ENCODE peak calls at places on chromosomes 5 and 9, in seven cellular contexts. One of them, this sample, is unnamed.

GRCh38 chr9:127983847-127984289 is 3.1 kb upstream of the EEIG1 start:
- DNase-seq in psoas muscle: no peak
- DNase-seq in HFFc6: no peak
- DNase-seq in T1000: no peak
- DNase-seq in CD4-positive, alpha-beta T cell: no peak
- DNase-seq in H7: no peak
- DNase-seq in NCI-H446 treated with DMSO at 0.1 percent for 48 hours: no peak
- DNase-seq in this sample: no peak

GRCh38 chr5:99177796-99178195 is 249.0 kb upstream of the CHD1 start:
- DNase-seq in psoas muscle: no peak
- DNase-seq in HFFc6: no peak
- DNase-seq in T1000: no peak
- DNase-seq in CD4-positive, alpha-beta T cell: no peak
- DNase-seq in H7: no peak
- DNase-seq in NCI-H446 treated with DMSO at 0.1 percent for 48 hours: no peak
- DNase-seq in this sample: no peak

GRCh38 chr5:125401724-125402622 is 655.5 kb upstream of the ZNF608 start:
- DNase-seq in psoas muscle: no peak
- DNase-seq in HFFc6: no peak
- DNase-seq in T1000: no peak
- DNase-seq in CD4-positive, alpha-beta T cell: no peak
- DNase-seq in H7: no peak
- DNase-seq in NCI-H446 treated with DMSO at 0.1 percent for 48 hours: no peak
- DNase-seq in this sample: peak

GRCh38 chr9:8356406-8356805 is 556.8 kb upstream of the DMAC1 start:
- DNase-seq in psoas muscle: no peak
- DNase-seq in HFFc6: no peak
- DNase-seq in T1000: no peak
- DNase-seq in CD4-positive, alpha-beta T cell: no peak
- DNase-seq in H7: no peak
- DNase-seq in NCI-H446 treated with DMSO at 0.1 percent for 48 hours: no peak
- DNase-seq in this sample: no peak

GRCh38 chr9:103942171-103942570 is 151.9 kb upstream of the SMC2 start:
- DNase-seq in psoas muscle: no peak
- DNase-seq in HFFc6: no peak
- DNase-seq in T1000: no peak
- DNase-seq in CD4-positive, alpha-beta T cell: no peak
- DNase-seq in H7: no peak
- DNase-seq in NCI-H446 treated with DMSO at 0.1 percent for 48 hours: no peak
- DNase-seq in this sample: no peak

GRCh38 chr9:79264511-79265448 is 307.0 kb upstream of the TLE4 start:
- DNase-seq in psoas muscle: no peak
- DNase-seq in HFFc6: no peak
- DNase-seq in T1000: no peak
- DNase-seq in CD4-positive, alpha-beta T cell: no peak
- DNase-seq in H7: no peak
- DNase-seq in NCI-H446 treated with DMSO at 0.1 percent for 48 hours: no peak
- DNase-seq in this sample: peak

GRCh38 chr5:157857821-157858526 is 971 bp downstream of the CLINT1 start:
- DNase-seq in psoas muscle: no peak
- DNase-seq in HFFc6: no peak
- DNase-seq in T1000: no peak
- DNase-seq in CD4-positive, alpha-beta T cell: no peak
- DNase-seq in H7: no peak
- DNase-seq in NCI-H446 treated with DMSO at 0.1 percent for 48 hours: no peak
- DNase-seq in this sample: peak

GRCh38 chr9:19232830-19233194 is 2.3 kb downstream of the DENND4C start:
- DNase-seq in psoas muscle: no peak
- DNase-seq in HFFc6: peak
- DNase-seq in T1000: no peak
- DNase-seq in CD4-positive, alpha-beta T cell: no peak
- DNase-seq in H7: no peak
- DNase-seq in NCI-H446 treated with DMSO at 0.1 percent for 48 hours: peak
- DNase-seq in this sample: peak

GRCh38 chr5:91283899-91284298 is 99.2 kb downstream of the ARRDC3 start:
- DNase-seq in psoas muscle: no peak
- DNase-seq in HFFc6: peak
- DNase-seq in T1000: peak
- DNase-seq in CD4-positive, alpha-beta T cell: no peak
- DNase-seq in H7: no peak
- DNase-seq in NCI-H446 treated with DMSO at 0.1 percent for 48 hours: no peak
- DNase-seq in this sample: peak

GRCh38 chr5:176474476-176474875 is 26.3 kb downstream of the FAF2 start:
- DNase-seq in psoas muscle: no peak
- DNase-seq in HFFc6: peak
- DNase-seq in T1000: no peak
- DNase-seq in CD4-positive, alpha-beta T cell: no peak
- DNase-seq in H7: no peak
- DNase-seq in NCI-H446 treated with DMSO at 0.1 percent for 48 hours: no peak
- DNase-seq in this sample: peak

GRCh38 chr9:86944974-86945867 is 2.1 kb downstream of the GAS1 start:
- DNase-seq in psoas muscle: peak
- DNase-seq in HFFc6: no peak
- DNase-seq in T1000: no peak
- DNase-seq in CD4-positive, alpha-beta T cell: no peak
- DNase-seq in H7: peak
- DNase-seq in NCI-H446 treated with DMSO at 0.1 percent for 48 hours: no peak
- DNase-seq in this sample: no peak

GRCh38 chr9:21933865-21934264 is 60.3 kb downstream of the CDKN2A start:
- DNase-seq in psoas muscle: no peak
- DNase-seq in HFFc6: peak
- DNase-seq in T1000: no peak
- DNase-seq in CD4-positive, alpha-beta T cell: no peak
- DNase-seq in H7: no peak
- DNase-seq in NCI-H446 treated with DMSO at 0.1 percent for 48 hours: no peak
- DNase-seq in this sample: peak

GRCh38 chr9:81396528-81396927 is 292.8 kb downstream of the TLE1 start:
- DNase-seq in psoas muscle: no peak
- DNase-seq in HFFc6: no peak
- DNase-seq in T1000: no peak
- DNase-seq in CD4-positive, alpha-beta T cell: no peak
- DNase-seq in H7: no peak
- DNase-seq in NCI-H446 treated with DMSO at 0.1 percent for 48 hours: no peak
- DNase-seq in this sample: no peak

GRCh38 chr5:73122875-73123810 is 2.8 kb downstream of the TMEM171 start:
- DNase-seq in psoas muscle: no peak
- DNase-seq in HFFc6: no peak
- DNase-seq in T1000: no peak
- DNase-seq in CD4-positive, alpha-beta T cell: no peak
- DNase-seq in H7: peak
- DNase-seq in NCI-H446 treated with DMSO at 0.1 percent for 48 hours: no peak
- DNase-seq in this sample: peak

GRCh38 chr9:119003882-119004617 is 365.2 kb downstream of the BRINP1 start:
- DNase-seq in psoas muscle: no peak
- DNase-seq in HFFc6: peak
- DNase-seq in T1000: no peak
- DNase-seq in CD4-positive, alpha-beta T cell: no peak
- DNase-seq in H7: no peak
- DNase-seq in NCI-H446 treated with DMSO at 0.1 percent for 48 hours: no peak
- DNase-seq in this sample: peak

GRCh38 chr9:97934321-97935115 is 3.5 kb downstream of the HEMGN start:
- DNase-seq in psoas muscle: no peak
- DNase-seq in HFFc6: no peak
- DNase-seq in T1000: no peak
- DNase-seq in CD4-positive, alpha-beta T cell: no peak
- DNase-seq in H7: peak
- DNase-seq in NCI-H446 treated with DMSO at 0.1 percent for 48 hours: no peak
- DNase-seq in this sample: no peak

GRCh38 chr5:106985174-106985573 is 685.6 kb downstream of the EFNA5 start:
- DNase-seq in psoas muscle: no peak
- DNase-seq in HFFc6: no peak
- DNase-seq in T1000: no peak
- DNase-seq in CD4-positive, alpha-beta T cell: no peak
- DNase-seq in H7: no peak
- DNase-seq in NCI-H446 treated with DMSO at 0.1 percent for 48 hours: no peak
- DNase-seq in this sample: no peak

GRCh38 chr5:150434502-150434901 is 15.0 kb downstream of the RPS14 start:
- DNase-seq in psoas muscle: no peak
- DNase-seq in HFFc6: peak
- DNase-seq in T1000: peak
- DNase-seq in CD4-positive, alpha-beta T cell: no peak
- DNase-seq in H7: no peak
- DNase-seq in NCI-H446 treated with DMSO at 0.1 percent for 48 hours: peak
- DNase-seq in this sample: peak

GRCh38 chr5:120055858-120056257 is 408.2 kb upstream of the PRR16 start:
- DNase-seq in psoas muscle: no peak
- DNase-seq in HFFc6: peak
- DNase-seq in T1000: no peak
- DNase-seq in CD4-positive, alpha-beta T cell: no peak
- DNase-seq in H7: no peak
- DNase-seq in NCI-H446 treated with DMSO at 0.1 percent for 48 hours: no peak
- DNase-seq in this sample: peak

GRCh38 chr5:147911427-147911826 is 5.1 kb upstream of the C5orf46 start:
- DNase-seq in psoas muscle: no peak
- DNase-seq in HFFc6: no peak
- DNase-seq in T1000: no peak
- DNase-seq in CD4-positive, alpha-beta T cell: no peak
- DNase-seq in H7: no peak
- DNase-seq in NCI-H446 treated with DMSO at 0.1 percent for 48 hours: peak
- DNase-seq in this sample: no peak